ENCODE peak calls at places on chromosomes 5 and 9, in seven cellular contexts. One of them, this sample, is unnamed.

GRCh38 chr9:128861501-128861900 is 20.2 kb downstream of the KYAT1 start:
- DNase-seq in K562: no peak
- DNase-seq in CD8-positive, alpha-beta T cell: no peak
- DNase-seq in HL-60: no peak
- DNase-seq in AG09319: no peak
- DNase-seq in dorsolateral prefrontal cortex: peak
- DNase-seq in B cell: no peak
- DNase-seq in this sample: no peak

GRCh38 chr9:34328500-34328982 is 527 bp downstream of the KIF24 start:
- DNase-seq in dorsolateral prefrontal cortex: no peak
- DNase-seq in AG09319: no peak
- DNase-seq in B cell: no peak
- DNase-seq in HL-60: no peak
- DNase-seq in K562: no peak
- DNase-seq in CD8-positive, alpha-beta T cell: no peak
- DNase-seq in this sample: no peak

GRCh38 chr9:111375817-111376564 is 46.0 kb upstream of the OR2K2 start:
- DNase-seq in K562: no peak
- DNase-seq in B cell: no peak
- DNase-seq in CD8-positive, alpha-beta T cell: no peak
- DNase-seq in AG09319: no peak
- DNase-seq in HL-60: no peak
- DNase-seq in dorsolateral prefrontal cortex: no peak
- DNase-seq in this sample: no peak

GRCh38 chr5:58913591-58913990 is 330.7 kb downstream of the RAB3C start:
- DNase-seq in AG09319: no peak
- DNase-seq in CD8-positive, alpha-beta T cell: no peak
- DNase-seq in K562: no peak
- DNase-seq in HL-60: no peak
- DNase-seq in B cell: no peak
- DNase-seq in dorsolateral prefrontal cortex: no peak
- DNase-seq in this sample: no peak

GRCh38 chr5:75152861-75153260 is 83.8 kb downstream of the ANKRD31 start:
- DNase-seq in dorsolateral prefrontal cortex: no peak
- DNase-seq in CD8-positive, alpha-beta T cell: no peak
- DNase-seq in K562: no peak
- DNase-seq in AG09319: no peak
- DNase-seq in B cell: no peak
- DNase-seq in HL-60: no peak
- DNase-seq in this sample: no peak

GRCh38 chr5:38710616-38711015 is 135.2 kb upstream of the OSMR start:
- DNase-seq in HL-60: no peak
- DNase-seq in B cell: no peak
- DNase-seq in K562: no peak
- DNase-seq in CD8-positive, alpha-beta T cell: no peak
- DNase-seq in AG09319: no peak
- DNase-seq in dorsolateral prefrontal cortex: no peak
- DNase-seq in this sample: no peak

GRCh38 chr9:33196736-33197135 is 29.6 kb upstream of the B4GALT1 start:
- DNase-seq in AG09319: no peak
- DNase-seq in dorsolateral prefrontal cortex: no peak
- DNase-seq in HL-60: no peak
- DNase-seq in CD8-positive, alpha-beta T cell: no peak
- DNase-seq in K562: no peak
- DNase-seq in B cell: no peak
- DNase-seq in this sample: no peak

GRCh38 chr5:158677490-158677838 is 422.3 kb downstream of the EBF1 start:
- DNase-seq in K562: no peak
- DNase-seq in AG09319: no peak
- DNase-seq in HL-60: no peak
- DNase-seq in B cell: no peak
- DNase-seq in CD8-positive, alpha-beta T cell: no peak
- DNase-seq in dorsolateral prefrontal cortex: no peak
- DNase-seq in this sample: no peak

GRCh38 chr5:1565737-1566734 is 42.3 kb upstream of the LPCAT1 start:
- DNase-seq in dorsolateral prefrontal cortex: no peak
- DNase-seq in HL-60: no peak
- DNase-seq in CD8-positive, alpha-beta T cell: no peak
- DNase-seq in B cell: no peak
- DNase-seq in K562: peak
- DNase-seq in AG09319: no peak
- DNase-seq in this sample: no peak

GRCh38 chr5:157665467-157666085 is 5.8 kb upstream of the C5orf52 start:
- DNase-seq in K562: no peak
- DNase-seq in AG09319: peak
- DNase-seq in HL-60: peak
- DNase-seq in B cell: no peak
- DNase-seq in dorsolateral prefrontal cortex: no peak
- DNase-seq in CD8-positive, alpha-beta T cell: no peak
- DNase-seq in this sample: no peak

GRCh38 chr9:107971241-107971640 is 481.7 kb upstream of the KLF4 start:
- DNase-seq in dorsolateral prefrontal cortex: no peak
- DNase-seq in B cell: no peak
- DNase-seq in AG09319: no peak
- DNase-seq in K562: no peak
- DNase-seq in CD8-positive, alpha-beta T cell: no peak
- DNase-seq in HL-60: no peak
- DNase-seq in this sample: no peak

GRCh38 chr9:6930827-6931226 is 173.1 kb downstream of the KDM4C start:
- DNase-seq in K562: no peak
- DNase-seq in AG09319: no peak
- DNase-seq in B cell: no peak
- DNase-seq in dorsolateral prefrontal cortex: no peak
- DNase-seq in HL-60: no peak
- DNase-seq in CD8-positive, alpha-beta T cell: no peak
- DNase-seq in this sample: no peak

GRCh38 chr5:163757344-163757743 is 251.9 kb downstream of the MAT2B start:
- DNase-seq in B cell: no peak
- DNase-seq in AG09319: no peak
- DNase-seq in dorsolateral prefrontal cortex: no peak
- DNase-seq in HL-60: no peak
- DNase-seq in CD8-positive, alpha-beta T cell: no peak
- DNase-seq in K562: no peak
- DNase-seq in this sample: no peak

GRCh38 chr5:21424907-21425306 is 1428.2 kb downstream of the CDH12 start:
- DNase-seq in AG09319: no peak
- DNase-seq in HL-60: no peak
- DNase-seq in B cell: no peak
- DNase-seq in CD8-positive, alpha-beta T cell: no peak
- DNase-seq in K562: no peak
- DNase-seq in dorsolateral prefrontal cortex: no peak
- DNase-seq in this sample: no peak

GRCh38 chr5:74641778-74642542 is 1.4 kb upstream of the ENC1 start:
- DNase-seq in HL-60: no peak
- DNase-seq in AG09319: no peak
- DNase-seq in K562: no peak
- DNase-seq in dorsolateral prefrontal cortex: no peak
- DNase-seq in CD8-positive, alpha-beta T cell: no peak
- DNase-seq in B cell: peak
- DNase-seq in this sample: no peak

GRCh38 chr9:133003071-133003461 is 24.6 kb downstream of the GFI1B start:
- DNase-seq in HL-60: no peak
- DNase-seq in AG09319: no peak
- DNase-seq in K562: no peak
- DNase-seq in B cell: no peak
- DNase-seq in dorsolateral prefrontal cortex: no peak
- DNase-seq in CD8-positive, alpha-beta T cell: no peak
- DNase-seq in this sample: no peak

GRCh38 chr5:177312649-177313181 is 1.0 kb upstream of the MXD3 start:
- DNase-seq in dorsolateral prefrontal cortex: no peak
- DNase-seq in HL-60: no peak
- DNase-seq in AG09319: no peak
- DNase-seq in CD8-positive, alpha-beta T cell: peak
- DNase-seq in K562: peak
- DNase-seq in B cell: no peak
- DNase-seq in this sample: no peak

GRCh38 chr5:115686692-115687054 is 60.8 kb upstream of the TMED7 start:
- DNase-seq in dorsolateral prefrontal cortex: no peak
- DNase-seq in HL-60: no peak
- DNase-seq in CD8-positive, alpha-beta T cell: no peak
- DNase-seq in K562: no peak
- DNase-seq in AG09319: no peak
- DNase-seq in B cell: no peak
- DNase-seq in this sample: no peak

GRCh38 chr9:16671591-16672137 is 198.8 kb downstream of the BNC2 start:
- DNase-seq in B cell: no peak
- DNase-seq in dorsolateral prefrontal cortex: no peak
- DNase-seq in AG09319: no peak
- DNase-seq in CD8-positive, alpha-beta T cell: no peak
- DNase-seq in K562: no peak
- DNase-seq in HL-60: no peak
- DNase-seq in this sample: no peak

GRCh38 chr5:144284036-144284435 is 113.4 kb downstream of the KCTD16 start:
- DNase-seq in B cell: no peak
- DNase-seq in CD8-positive, alpha-beta T cell: no peak
- DNase-seq in K562: no peak
- DNase-seq in HL-60: no peak
- DNase-seq in AG09319: no peak
- DNase-seq in dorsolateral prefrontal cortex: no peak
- DNase-seq in this sample: no peak

DNA sequence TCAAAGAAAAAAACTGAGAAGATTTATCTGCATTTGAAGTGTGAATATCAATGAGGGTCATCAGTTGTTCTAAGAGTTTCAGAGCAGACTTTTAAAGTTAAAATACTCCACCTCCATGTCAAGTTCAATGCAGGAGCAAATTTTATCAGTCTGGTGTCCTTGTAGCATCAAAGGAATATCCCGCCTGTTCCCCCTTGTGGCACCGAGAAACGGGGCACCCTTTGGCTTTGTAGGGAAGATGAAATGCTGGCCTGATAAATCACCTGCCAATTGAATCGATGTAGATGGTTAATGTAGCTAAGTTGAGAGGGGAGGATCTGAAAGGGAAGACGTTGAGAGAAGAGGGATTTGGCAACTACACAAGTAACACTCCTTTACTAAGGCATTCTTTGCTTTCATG is 714.5 kb downstream of the EFNA5 start:
- DNase-seq in K562: no peak
- DNase-seq in B cell: no peak
- DNase-seq in HL-60: no peak
- DNase-seq in dorsolateral prefrontal cortex: no peak
- DNase-seq in CD8-positive, alpha-beta T cell: no peak
- DNase-seq in AG09319: no peak
- DNase-seq in this sample: no peak
- TF ChIP-seq CTCF in K562: no peak
- TF ChIP-seq CTCF in B cell: no peak
- TF ChIP-seq CTCF in HL-60: no peak
- TF ChIP-seq CTCF in dorsolateral prefrontal cortex: no peak
- TF ChIP-seq CTCF in CD8-positive, alpha-beta T cell: no peak
- TF ChIP-seq CTCF in AG09319: no peak
- TF ChIP-seq CTCF in this sample: no peak

DNA sequence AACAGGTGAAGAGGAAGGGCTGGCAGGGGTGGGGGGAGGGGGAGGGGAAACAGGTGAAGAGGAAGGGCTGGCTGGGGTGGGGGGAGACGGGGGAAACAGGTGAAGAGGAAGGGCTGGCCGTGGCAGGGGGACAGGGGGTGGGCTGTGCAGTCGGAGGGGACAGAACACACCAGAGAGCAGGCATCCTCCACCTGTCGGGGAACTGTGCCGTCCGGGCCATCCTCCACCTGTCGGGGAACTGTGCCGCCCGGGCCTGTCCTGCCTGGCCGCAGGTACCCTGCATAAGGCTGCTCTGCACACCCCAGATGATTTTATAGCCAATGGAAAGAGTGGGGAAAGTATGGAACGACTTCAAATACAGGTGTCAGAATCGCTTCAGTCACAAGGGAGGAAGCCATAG is 32.5 kb upstream of the PPP1R26 start:
- DNase-seq in K562: no peak
- DNase-seq in B cell: no peak
- DNase-seq in HL-60: no peak
- DNase-seq in AG09319: no peak
- DNase-seq in CD8-positive, alpha-beta T cell: no peak
- DNase-seq in dorsolateral prefrontal cortex: no peak
- DNase-seq in this sample: no peak
- TF ChIP-seq CTCF in K562: no peak
- TF ChIP-seq CTCF in B cell: no peak
- TF ChIP-seq CTCF in HL-60: no peak
- TF ChIP-seq CTCF in AG09319: no peak
- TF ChIP-seq CTCF in CD8-positive, alpha-beta T cell: no peak
- TF ChIP-seq CTCF in dorsolateral prefrontal cortex: no peak
- TF ChIP-seq CTCF in this sample: no peak

DNA sequence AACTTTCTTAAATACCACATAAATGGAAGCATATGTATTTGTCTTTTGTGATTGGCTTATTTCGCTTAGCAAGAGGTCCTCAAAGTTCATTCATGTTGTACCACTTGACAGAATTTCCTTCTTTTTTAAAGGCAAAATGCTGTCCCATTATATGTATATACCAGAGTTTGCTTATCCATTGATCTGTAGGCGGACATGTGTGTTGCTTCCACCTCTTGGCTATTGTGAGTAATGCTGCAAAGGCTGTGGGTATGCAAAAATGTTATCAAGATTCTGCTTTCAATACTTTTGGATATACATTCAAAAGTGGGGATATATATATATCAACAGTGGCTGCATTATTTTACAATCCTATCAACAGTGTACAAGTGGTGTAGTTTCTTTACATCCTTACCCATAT is 271.0 kb downstream of the PRR16 start:
- DNase-seq in dorsolateral prefrontal cortex: no peak
- DNase-seq in K562: no peak
- DNase-seq in AG09319: no peak
- DNase-seq in B cell: no peak
- DNase-seq in HL-60: no peak
- DNase-seq in CD8-positive, alpha-beta T cell: no peak
- DNase-seq in this sample: no peak
- TF ChIP-seq CTCF in dorsolateral prefrontal cortex: no peak
- TF ChIP-seq CTCF in K562: peak
- TF ChIP-seq CTCF in AG09319: no peak
- TF ChIP-seq CTCF in B cell: no peak
- TF ChIP-seq CTCF in HL-60: no peak
- TF ChIP-seq CTCF in CD8-positive, alpha-beta T cell: no peak
- TF ChIP-seq CTCF in this sample: no peak

DNA sequence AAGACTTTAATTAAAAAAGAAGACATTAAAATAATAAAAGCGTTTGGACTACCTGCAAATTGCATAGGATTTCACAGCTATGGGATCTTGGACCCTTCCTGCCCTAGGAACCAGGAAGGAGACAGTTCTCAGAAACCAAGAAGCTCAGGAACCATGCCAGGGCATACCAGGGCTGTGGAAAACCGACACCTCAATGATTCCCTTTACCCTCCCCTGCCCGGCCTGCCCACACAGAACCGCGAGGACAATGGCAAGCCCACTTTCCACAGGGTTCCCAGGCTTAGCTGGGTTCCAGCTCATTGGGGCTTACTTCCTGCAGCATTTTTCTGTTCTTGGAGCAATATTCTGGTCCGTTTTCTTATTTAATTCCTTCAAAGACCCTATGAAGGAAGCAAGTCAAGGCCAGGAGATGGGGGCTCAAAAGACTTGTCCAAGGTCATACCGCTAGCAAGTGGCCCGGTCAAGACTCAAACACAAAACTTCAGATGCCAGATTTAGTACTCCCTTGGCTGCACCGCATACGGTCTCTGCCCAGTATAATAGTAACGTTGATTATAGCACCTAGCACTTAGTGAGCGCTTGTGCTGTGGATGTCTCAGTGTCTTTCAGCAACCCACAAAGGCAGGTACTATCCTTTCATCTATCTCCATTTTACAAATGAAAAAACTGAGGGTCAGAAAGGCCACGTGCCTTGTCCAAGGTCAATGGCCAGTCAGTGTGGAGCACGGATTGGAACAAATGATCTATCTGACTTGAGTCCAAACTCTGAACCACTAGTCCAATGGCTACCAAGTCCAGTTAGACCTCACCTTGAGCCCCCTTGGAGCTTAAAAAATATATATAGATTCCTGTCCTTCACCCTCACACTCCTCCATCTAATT is 6.8 kb downstream of the FAT2 start:
- DNase-seq in K562: no peak
- DNase-seq in HL-60: no peak
- DNase-seq in B cell: no peak
- DNase-seq in AG09319: no peak
- DNase-seq in dorsolateral prefrontal cortex: no peak
- DNase-seq in CD8-positive, alpha-beta T cell: no peak
- DNase-seq in this sample: no peak
- TF ChIP-seq CTCF in K562: no peak
- TF ChIP-seq CTCF in HL-60: no peak
- TF ChIP-seq CTCF in B cell: no peak
- TF ChIP-seq CTCF in AG09319: no peak
- TF ChIP-seq CTCF in dorsolateral prefrontal cortex: no peak
- TF ChIP-seq CTCF in CD8-positive, alpha-beta T cell: no peak
- TF ChIP-seq CTCF in this sample: no peak

This sample was measured in omental fat pad.